ENCODE peak calls at places on chromosomes 6 and 20, in eight cellular contexts. J is endodermal cell, Z is ascending aorta, Q is AG10803, M is body of pancreas, G is ovary, B is heart left ventricle, P is A549. H is an unnamed sample.

GRCh38 chr6:27168108-27168507 is 79.4 kb upstream of the PRSS16 start:
- DNase-seq in J (no peak), Z (no peak), Q (no peak), M (no peak), G (no peak), B (no peak), P (no peak), H (no peak)

GRCh38 chr6:6583836-6584235 is 4.7 kb upstream of the LY86 start:
- DNase-seq in J (no peak), Z (no peak), Q (no peak), M (no peak), G (no peak), B (no peak), P (peak), H (no peak)

GRCh38 chr6:79030511-79030910 is 47.5 kb downstream of the PHIP start:
- DNase-seq in J (no peak), Z (no peak), Q (no peak), M (no peak), G (no peak), B (no peak), P (no peak), H (no peak)

GRCh38 chr20:12570371-12570770 is 438.4 kb upstream of the SPTLC3 start:
- DNase-seq in J (peak), Z (no peak), Q (no peak), M (peak), G (no peak), B (no peak), P (peak), H (no peak)

GRCh38 chr6:17859846-17860245 is 127.6 kb downstream of the KIF13A start:
- DNase-seq in J (no peak), Z (no peak), Q (no peak), M (no peak), G (no peak), B (no peak), P (no peak), H (no peak)

GRCh38 chr6:125952764-125953501 is 3.6 kb upstream of the HINT3 start:
- DNase-seq in J (peak), Z (no peak), Q (peak), M (peak), G (no peak), B (no peak), P (peak), H (no peak)

GRCh38 chr6:166670013-166670412 is 43.0 kb upstream of the RPS6KA2 start:
- DNase-seq in J (no peak), Z (no peak), Q (no peak), M (no peak), G (no peak), B (no peak), P (no peak), H (no peak)

GRCh38 chr20:5600982-5601381 is 149.2 kb upstream of the SHLD1 start:
- DNase-seq in J (no peak), Z (no peak), Q (no peak), M (no peak), G (no peak), B (no peak), P (no peak), H (no peak)

GRCh38 chr20:53959849-53960585 is 110.4 kb downstream of the BCAS1 start:
- DNase-seq in J (no peak), Z (no peak), Q (peak), M (no peak), G (no peak), B (no peak), P (peak), H (no peak)

GRCh38 chr6:168120390-168121307 is 41.6 kb upstream of the FRMD1 start:
- DNase-seq in J (peak), Z (no peak), Q (no peak), M (no peak), G (peak), B (no peak), P (no peak), H (no peak)

GRCh38 chr6:16804007-16804303 is 42.7 kb upstream of the ATXN1 start:
- DNase-seq in J (no peak), Z (no peak), Q (no peak), M (no peak), G (no peak), B (no peak), P (no peak), H (no peak)

GRCh38 chr6:19354181-19354580 is 483.0 kb upstream of the ID4 start:
- DNase-seq in J (no peak), Z (no peak), Q (no peak), M (no peak), G (no peak), B (no peak), P (no peak), H (no peak)

GRCh38 chr6:108005961-108006360 is 48.0 kb upstream of the SEC63 start:
- DNase-seq in J (no peak), Z (no peak), Q (no peak), M (no peak), G (no peak), B (no peak), P (no peak), H (no peak)

GRCh38 chr6:28651161-28651560 is 125.5 kb downstream of the GPX5 start:
- DNase-seq in J (no peak), Z (no peak), Q (no peak), M (no peak), G (no peak), B (no peak), P (no peak), H (no peak)

GRCh38 chr20:51446656-51447055 is 95.9 kb downstream of the NFATC2 start:
- DNase-seq in J (no peak), Z (peak), Q (peak), M (peak), G (peak), B (peak), P (peak), H (no peak)

GRCh38 chr6:134744301-134744700 is 205.6 kb downstream of the ALDH8A1 start:
- DNase-seq in J (no peak), Z (no peak), Q (peak), M (no peak), G (no peak), B (no peak), P (no peak), H (no peak)

DNA sequence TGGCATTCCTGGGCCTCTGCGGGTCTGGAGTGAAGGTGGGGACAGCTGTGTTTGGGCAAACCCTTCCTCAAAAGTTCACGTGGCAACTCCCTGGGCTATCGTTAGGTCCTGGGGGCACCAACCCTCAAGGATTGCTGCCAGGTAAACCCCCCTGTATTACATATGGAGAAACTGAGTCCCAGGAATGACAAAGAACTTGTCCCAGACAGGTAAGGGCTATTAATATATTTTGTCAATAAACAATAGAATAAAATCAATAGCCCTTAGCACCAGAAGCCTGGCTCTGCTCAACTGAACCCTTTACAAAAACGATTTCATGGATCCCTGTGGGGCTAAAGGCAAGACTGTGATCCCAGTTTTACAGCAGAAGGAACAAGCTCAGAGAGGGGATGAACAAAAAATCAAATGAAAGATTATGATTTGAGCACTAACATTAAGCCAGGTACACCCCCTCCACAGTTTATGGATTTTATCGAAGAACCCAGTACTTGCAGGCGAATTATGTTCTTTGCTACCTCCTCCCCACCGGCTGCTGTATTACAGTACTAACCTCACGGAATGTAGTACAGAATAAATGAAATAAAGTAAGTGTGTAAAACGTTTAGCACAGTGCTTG is 2.7 kb downstream of the ID1 start:
- DNase-seq in J (no peak), Z (no peak), Q (no peak), M (no peak), G (no peak), B (no peak), P (no peak), H (no peak)
- H3K4me3 ChIP-seq in J (peak), Z (peak), Q (peak), M (no peak), G (peak), B (no peak), P (peak), H (peak)

GRCh38 chr20:44247131-44247571 is at the start of gene GDAP1L1:
- DNase-seq in J (peak), Z (no peak), Q (no peak), M (no peak), G (peak), B (no peak), P (no peak), H (no peak)
- TF ChIP-seq CTCF in J (no peak), Z (no peak), Q (no peak), M (no peak), G (no peak), B (no peak), P (no peak), H (no peak)

GRCh38 chr6:30319146-30319835 is 7.4 kb upstream of the TRIM39 start:
- DNase-seq in J (no peak), Z (no peak), Q (no peak), M (no peak), G (no peak), B (no peak), P (no peak), H (no peak)
- H3K4me3 ChIP-seq in J (no peak), Z (no peak), Q (no peak), M (no peak), G (no peak), B (no peak), P (no peak), H (no peak)

GRCh38 chr6:52285174-52286068 is 879 bp upstream of the MCM3 start:
- DNase-seq in J (no peak), Z (no peak), Q (peak), M (no peak), G (no peak), B (no peak), P (no peak), H (no peak)
- TF ChIP-seq CTCF in J (no peak), Z (peak), Q (peak), M (no peak), G (peak), B (no peak), P (peak), H (no peak)

GRCh38 chr6:42935322-42935721 is 6.0 kb downstream of the CNPY3 start:
- DNase-seq in J (no peak), Z (no peak), Q (no peak), M (no peak), G (no peak), B (no peak), P (no peak), H (no peak)
- H3K4me3 ChIP-seq in J (no peak), Z (no peak), Q (no peak), M (no peak), G (no peak), B (no peak), P (no peak), H (no peak)

GRCh38 chr6:23696946-23697345 is 429.1 kb upstream of the NRSN1 start:
- DNase-seq in J (no peak), Z (no peak), Q (no peak), M (no peak), G (no peak), B (no peak), P (no peak), H (no peak)
- TF ChIP-seq CTCF in J (no peak), Z (no peak), Q (no peak), M (no peak), G (no peak), B (no peak), P (no peak), H (no peak)

GRCh38 chr20:35489717-35490116 is 34.3 kb downstream of the CEP250 start:
- DNase-seq in J (no peak), Z (no peak), Q (no peak), M (no peak), G (no peak), B (no peak), P (no peak), H (no peak)
- H3K4me3 ChIP-seq in J (no peak), Z (no peak), Q (no peak), M (no peak), G (no peak), B (no peak), P (no peak), H (no peak)

GRCh38 chr6:12815884-12816600 is 99.5 kb downstream of the PHACTR1 start:
- DNase-seq in J (no peak), Z (no peak), Q (no peak), M (no peak), G (no peak), B (no peak), P (no peak), H (no peak)
- TF ChIP-seq CTCF in J (no peak), Z (no peak), Q (no peak), M (no peak), G (no peak), B (no peak), P (no peak), H (no peak)

DNA sequence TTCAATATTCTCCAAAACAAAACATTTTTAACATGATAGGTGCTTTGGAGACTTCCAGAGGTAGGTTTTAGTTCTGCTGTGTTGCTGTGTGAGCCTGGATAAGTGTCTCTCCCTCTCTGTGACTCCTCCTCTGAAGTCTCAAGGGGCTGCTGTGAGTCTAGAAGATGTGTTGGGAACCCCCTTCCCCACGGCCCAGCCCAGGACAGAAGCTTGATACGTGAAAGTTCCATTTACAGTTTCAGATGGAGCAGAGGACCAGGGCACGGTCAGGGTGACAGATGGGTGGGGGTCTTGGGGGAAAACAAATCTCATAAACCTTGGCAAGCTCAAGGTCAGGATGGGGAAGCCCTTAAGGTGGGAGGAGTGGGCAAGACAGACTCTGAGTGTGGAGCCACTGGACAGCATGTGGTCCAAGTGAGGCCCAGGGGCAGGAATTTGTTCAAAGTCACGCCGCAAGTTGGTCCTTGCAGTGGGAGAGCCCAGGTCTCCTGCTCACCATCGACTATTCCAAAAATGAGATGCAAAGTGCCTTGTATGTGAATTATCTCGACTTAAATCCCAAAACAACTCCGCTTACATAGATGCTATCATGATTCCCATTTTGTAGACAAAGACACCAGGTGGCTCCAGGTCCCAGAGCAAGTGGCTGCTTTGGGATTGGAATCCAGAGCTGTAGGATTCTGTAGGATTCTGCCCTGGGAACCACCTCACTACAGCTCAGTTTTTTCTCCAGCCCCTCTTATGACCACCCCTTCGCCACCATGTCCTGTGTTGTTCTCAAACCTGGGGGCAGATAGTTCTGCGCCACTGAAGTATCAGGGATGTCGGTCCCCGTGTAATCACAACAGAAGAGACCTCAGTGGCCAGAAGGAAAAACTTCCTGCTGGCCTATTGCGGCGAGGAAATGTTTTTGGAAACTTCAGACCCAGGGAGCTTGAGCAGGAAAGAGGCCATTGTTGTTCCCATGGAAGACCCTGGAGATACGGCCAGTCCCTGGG is 1.9 kb downstream of the TGM2 start:
- DNase-seq in J (no peak), Z (no peak), Q (no peak), M (no peak), G (no peak), B (no peak), P (no peak), H (no peak)
- H3K4me3 ChIP-seq in J (no peak), Z (peak), Q (no peak), M (no peak), G (no peak), B (peak), P (peak), H (peak)

GRCh38 chr20:41655966-41656685 is 37.9 kb upstream of the CHD6 start:
- DNase-seq in J (no peak), Z (no peak), Q (no peak), M (no peak), G (no peak), B (no peak), P (no peak), H (no peak)

GRCh38 chr20:41654292-41654691 is 36.1 kb upstream of the CHD6 start:
- DNase-seq in J (no peak), Z (no peak), Q (no peak), M (peak), G (no peak), B (no peak), P (no peak), H (no peak)

GRCh38 chr20:41654884-41655283 is 36.7 kb upstream of the CHD6 start:
- DNase-seq in J (peak), Z (no peak), Q (peak), M (no peak), G (no peak), B (no peak), P (no peak), H (no peak)

DNA sequence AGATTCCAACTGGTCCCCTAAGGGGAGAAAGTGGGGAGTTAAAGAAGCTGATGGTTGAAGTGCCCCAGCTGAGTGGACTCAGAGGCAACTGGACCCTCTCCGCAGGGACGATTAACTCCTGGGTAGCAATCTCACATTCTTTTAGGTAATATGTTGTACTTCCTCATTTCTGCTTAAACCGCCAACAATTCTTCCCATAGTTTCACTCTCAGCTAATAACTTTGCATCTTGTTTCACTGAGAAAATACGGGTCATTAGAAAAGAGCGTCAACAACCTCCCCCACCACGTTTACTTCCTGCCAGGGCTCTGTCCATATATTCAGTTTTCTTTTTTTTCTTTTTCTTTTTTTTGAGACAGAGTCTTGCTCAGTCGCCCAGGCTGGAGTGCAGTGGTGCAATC is 39.5 kb upstream of the CHD6 start:
- DNase-seq in J (no peak), Z (no peak), Q (no peak), M (no peak), G (no peak), B (no peak), P (no peak), H (no peak)
- TF ChIP-seq CTCF in J (no peak), Z (no peak), Q (no peak), M (no peak), G (no peak), B (no peak), P (no peak), H (no peak)